ENCODE peak calls at places on chromosomes 6 and 20, in eight cellular contexts. One of them, this sample, is unnamed.
A peak's percentile ranks its signal among the peaks of the same experiment; 100 is the strongest.

GRCh38 chr20:44582321-44583025 is at the start of gene PKIG:
- DNase-seq in PC-9: no peak
- DNase-seq in tibial artery: no peak
- DNase-seq in HCT116: no peak
- DNase-seq in cardiac fibroblast: peak; percentile 92
- DNase-seq in cardiac muscle cell: no peak
- DNase-seq in AG04450: peak; percentile 38
- DNase-seq in right atrium auricular region: peak; percentile 79
- DNase-seq in this sample: no peak

GRCh38 chr20:6074145-6074561 is 20.3 kb upstream of the LRRN4 start:
- DNase-seq in PC-9: no peak
- DNase-seq in tibial artery: no peak
- DNase-seq in HCT116: no peak
- DNase-seq in cardiac fibroblast: peak; percentile 39
- DNase-seq in cardiac muscle cell: peak; percentile 83
- DNase-seq in AG04450: no peak
- DNase-seq in right atrium auricular region: no peak
- DNase-seq in this sample: no peak

GRCh38 chr6:75906871-75907270 is 157.8 kb downstream of the MYO6 start:
- DNase-seq in PC-9: no peak
- DNase-seq in tibial artery: no peak
- DNase-seq in HCT116: no peak
- DNase-seq in cardiac fibroblast: no peak
- DNase-seq in cardiac muscle cell: no peak
- DNase-seq in AG04450: no peak
- DNase-seq in right atrium auricular region: no peak
- DNase-seq in this sample: no peak

GRCh38 chr6:52725133-52725529 is 38.1 kb downstream of the GSTA2 start:
- DNase-seq in PC-9: no peak
- DNase-seq in tibial artery: peak; percentile 68
- DNase-seq in HCT116: no peak
- DNase-seq in cardiac fibroblast: peak; percentile 12
- DNase-seq in cardiac muscle cell: no peak
- DNase-seq in AG04450: no peak
- DNase-seq in right atrium auricular region: no peak
- DNase-seq in this sample: no peak

GRCh38 chr6:157396026-157396425 is 15.0 kb downstream of the ZDHHC14 start:
- DNase-seq in PC-9: no peak
- DNase-seq in tibial artery: no peak
- DNase-seq in HCT116: no peak
- DNase-seq in cardiac fibroblast: no peak
- DNase-seq in cardiac muscle cell: peak; percentile 30
- DNase-seq in AG04450: no peak
- DNase-seq in right atrium auricular region: no peak
- DNase-seq in this sample: no peak

GRCh38 chr6:156617376-156617775 is 159.8 kb upstream of the ARID1B start:
- DNase-seq in PC-9: peak; percentile 39
- DNase-seq in tibial artery: no peak
- DNase-seq in HCT116: no peak
- DNase-seq in cardiac fibroblast: peak; percentile 39
- DNase-seq in cardiac muscle cell: peak; percentile 43
- DNase-seq in AG04450: no peak
- DNase-seq in right atrium auricular region: peak; percentile 76
- DNase-seq in this sample: no peak

GRCh38 chr6:53250761-53251672 is 97.7 kb downstream of the ELOVL5 start:
- DNase-seq in PC-9: no peak
- DNase-seq in tibial artery: no peak
- DNase-seq in HCT116: no peak
- DNase-seq in cardiac fibroblast: peak; percentile 63
- DNase-seq in cardiac muscle cell: no peak
- DNase-seq in AG04450: no peak
- DNase-seq in right atrium auricular region: no peak
- DNase-seq in this sample: no peak

GRCh38 chr6:167849846-167850459 is 23.2 kb downstream of the AFDN start:
- DNase-seq in PC-9: peak; percentile 37
- DNase-seq in tibial artery: no peak
- DNase-seq in HCT116: peak; percentile 66
- DNase-seq in cardiac fibroblast: peak; percentile 47
- DNase-seq in cardiac muscle cell: peak; percentile 53
- DNase-seq in AG04450: no peak
- DNase-seq in right atrium auricular region: no peak
- DNase-seq in this sample: no peak

GRCh38 chr20:31913431-31914157 is 38.3 kb downstream of the PDRG1 start:
- DNase-seq in PC-9: no peak
- DNase-seq in tibial artery: no peak
- DNase-seq in HCT116: no peak
- DNase-seq in cardiac fibroblast: no peak
- DNase-seq in cardiac muscle cell: no peak
- DNase-seq in AG04450: no peak
- DNase-seq in right atrium auricular region: no peak
- DNase-seq in this sample: no peak

GRCh38 chr6:46734867-46735719 is at the start of gene PLA2G7:
- DNase-seq in PC-9: no peak
- DNase-seq in tibial artery: peak; percentile 65
- DNase-seq in HCT116: no peak
- DNase-seq in cardiac fibroblast: no peak
- DNase-seq in cardiac muscle cell: peak; percentile 62
- DNase-seq in AG04450: no peak
- DNase-seq in right atrium auricular region: no peak
- DNase-seq in this sample: no peak

GRCh38 chr20:10061641-10062040 is 26.9 kb downstream of the ANKEF1 start:
- DNase-seq in PC-9: no peak
- DNase-seq in tibial artery: no peak
- DNase-seq in HCT116: no peak
- DNase-seq in cardiac fibroblast: no peak
- DNase-seq in cardiac muscle cell: no peak
- DNase-seq in AG04450: no peak
- DNase-seq in right atrium auricular region: no peak
- DNase-seq in this sample: no peak

GRCh38 chr6:2196079-2196679 is 49.2 kb downstream of the GMDS start:
- DNase-seq in PC-9: peak; percentile 17
- DNase-seq in tibial artery: no peak
- DNase-seq in HCT116: peak; percentile 19
- DNase-seq in cardiac fibroblast: peak; percentile 74
- DNase-seq in cardiac muscle cell: peak; percentile 66
- DNase-seq in AG04450: no peak
- DNase-seq in right atrium auricular region: no peak
- DNase-seq in this sample: peak; percentile 43

GRCh38 chr6:1796706-1797529 is 187.2 kb downstream of the FOXC1 start:
- DNase-seq in PC-9: no peak
- DNase-seq in tibial artery: no peak
- DNase-seq in HCT116: no peak
- DNase-seq in cardiac fibroblast: no peak
- DNase-seq in cardiac muscle cell: no peak
- DNase-seq in AG04450: no peak
- DNase-seq in right atrium auricular region: no peak
- DNase-seq in this sample: no peak

GRCh38 chr6:56766806-56767178 is 124.1 kb upstream of the DST start:
- DNase-seq in PC-9: no peak
- DNase-seq in tibial artery: no peak
- DNase-seq in HCT116: no peak
- DNase-seq in cardiac fibroblast: peak; percentile 80
- DNase-seq in cardiac muscle cell: no peak
- DNase-seq in AG04450: peak; percentile 68
- DNase-seq in right atrium auricular region: no peak
- DNase-seq in this sample: no peak

GRCh38 chr6:13413906-13414555 is 73.4 kb downstream of the GFOD1 start:
- DNase-seq in PC-9: no peak
- DNase-seq in tibial artery: peak; percentile 96
- DNase-seq in HCT116: no peak
- DNase-seq in cardiac fibroblast: no peak
- DNase-seq in cardiac muscle cell: no peak
- DNase-seq in AG04450: no peak
- DNase-seq in right atrium auricular region: peak; percentile 71
- DNase-seq in this sample: no peak

GRCh38 chr6:56311525-56311924 is 64.1 kb upstream of the COL21A1 start:
- DNase-seq in PC-9: no peak
- DNase-seq in tibial artery: no peak
- DNase-seq in HCT116: no peak
- DNase-seq in cardiac fibroblast: no peak
- DNase-seq in cardiac muscle cell: no peak
- DNase-seq in AG04450: no peak
- DNase-seq in right atrium auricular region: no peak
- DNase-seq in this sample: no peak

GRCh38 chr6:16851044-16851540 is 89.8 kb upstream of the ATXN1 start:
- DNase-seq in PC-9: no peak
- DNase-seq in tibial artery: no peak
- DNase-seq in HCT116: no peak
- DNase-seq in cardiac fibroblast: no peak
- DNase-seq in cardiac muscle cell: no peak
- DNase-seq in AG04450: no peak
- DNase-seq in right atrium auricular region: no peak
- DNase-seq in this sample: no peak

DNA sequence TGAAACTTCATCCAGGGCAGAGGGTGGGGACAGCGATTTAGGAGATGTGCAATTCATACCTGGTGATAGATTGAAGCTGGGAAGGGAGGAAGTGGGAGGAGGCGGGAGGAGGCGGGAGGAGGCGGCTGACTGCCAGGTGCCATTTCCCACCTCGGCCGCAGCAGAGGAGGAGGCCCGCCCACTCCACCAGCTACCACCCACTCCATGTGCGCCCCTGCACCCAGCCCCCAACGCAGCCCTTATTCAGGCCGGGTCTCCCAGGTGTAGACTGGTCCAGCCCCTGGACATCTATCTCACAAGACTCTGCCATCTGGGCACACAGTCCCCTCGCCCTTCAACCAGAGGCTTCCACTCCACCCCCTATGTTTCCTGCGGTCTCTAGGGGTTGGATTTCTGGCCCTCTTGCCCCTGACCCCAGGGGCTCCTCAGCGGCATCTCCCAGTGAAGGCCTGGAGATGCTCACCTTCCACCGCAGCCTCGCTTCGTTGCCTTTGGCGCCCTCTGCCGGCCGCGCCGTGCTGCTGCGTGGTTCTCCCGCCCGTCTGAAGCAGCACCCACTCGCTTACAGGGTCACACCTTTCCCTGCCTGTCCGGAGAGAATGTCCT is 32.6 kb upstream of the FAM83D start:
- DNase-seq in PC-9: peak; percentile 74
- DNase-seq in tibial artery: no peak
- DNase-seq in HCT116: peak; percentile 19
- DNase-seq in cardiac fibroblast: peak; percentile 50
- DNase-seq in cardiac muscle cell: peak; percentile 77
- DNase-seq in AG04450: no peak
- DNase-seq in right atrium auricular region: no peak
- DNase-seq in this sample: no peak
- H3K4me3 ChIP-seq in PC-9: no peak overlapping the region
- H3K4me3 ChIP-seq in tibial artery: no peak overlapping the region
- H3K4me3 ChIP-seq in HCT116: no peak overlapping the region
- H3K4me3 ChIP-seq in cardiac fibroblast: no peak overlapping the region
- H3K4me3 ChIP-seq in cardiac muscle cell: no peak overlapping the region
- H3K4me3 ChIP-seq in AG04450: no peak overlapping the region
- H3K4me3 ChIP-seq in right atrium auricular region: no peak overlapping the region
- H3K4me3 ChIP-seq in this sample: no peak overlapping the region

DNA sequence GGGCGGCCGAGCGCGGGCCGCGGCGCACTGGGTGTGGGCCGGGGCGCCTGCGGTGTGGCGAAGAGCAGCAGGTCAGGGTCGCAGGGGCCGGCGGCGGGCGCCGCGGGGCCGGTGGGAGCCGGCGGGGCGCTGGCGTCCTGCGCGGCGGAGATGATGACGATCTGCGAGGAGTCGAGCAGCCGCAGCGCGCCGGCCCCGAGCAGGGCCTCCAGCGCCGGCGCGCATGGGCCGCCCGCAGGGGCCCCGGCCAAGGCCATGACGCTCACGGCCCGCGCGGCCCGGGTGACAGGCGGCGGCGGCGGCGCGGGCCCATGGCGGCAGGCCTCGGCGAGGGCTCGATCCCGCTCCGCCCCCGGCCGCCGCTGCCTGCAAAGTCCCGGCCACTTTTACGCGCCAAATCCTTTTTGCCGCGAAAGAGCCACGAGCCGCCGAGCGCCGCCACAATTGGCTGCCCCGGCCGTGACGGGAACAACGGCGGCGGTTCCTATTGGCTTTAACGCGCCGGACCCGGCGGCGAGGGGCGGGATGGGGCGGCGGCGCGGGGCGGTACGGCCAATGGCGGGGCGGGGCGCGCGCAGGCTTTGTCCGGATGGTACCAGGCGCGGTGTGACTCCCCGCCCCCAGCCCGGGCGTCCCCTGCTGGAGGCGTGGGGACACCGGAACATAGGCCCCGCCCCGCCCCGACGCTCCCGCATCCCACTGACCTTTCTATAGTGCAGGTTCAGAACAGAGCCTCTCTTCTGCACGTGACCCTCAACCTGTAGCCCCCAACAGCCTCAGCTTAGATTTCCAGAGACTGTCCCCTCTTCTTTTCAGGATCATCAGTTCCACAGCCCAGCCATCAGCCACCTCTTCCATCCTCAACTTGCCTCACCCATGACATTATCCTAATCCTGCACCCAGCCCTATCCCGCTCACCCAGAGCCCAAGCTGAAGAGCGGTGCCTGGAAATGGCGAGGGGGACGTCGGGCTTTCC is at the start of gene E2F1:
- DNase-seq in PC-9: peak; percentile 99
- DNase-seq in tibial artery: peak; percentile 97
- DNase-seq in HCT116: peak; percentile 77
- DNase-seq in cardiac fibroblast: peak; percentile 87
- DNase-seq in cardiac muscle cell: peak; percentile 98
- DNase-seq in AG04450: peak; percentile 55
- DNase-seq in right atrium auricular region: peak; percentile 96
- DNase-seq in this sample: peak; percentile 70
- TF ChIP-seq CTCF in PC-9: peak; percentile 25
- TF ChIP-seq CTCF in tibial artery: peak; percentile 42
- TF ChIP-seq CTCF in HCT116: no peak
- TF ChIP-seq CTCF in cardiac fibroblast: peak; percentile 25
- TF ChIP-seq CTCF in cardiac muscle cell: peak; percentile 33
- TF ChIP-seq CTCF in AG04450: peak; percentile 31
- TF ChIP-seq CTCF in right atrium auricular region: peak; percentile 69
- TF ChIP-seq CTCF in this sample: peak; percentile 30

GRCh38 chr6:3356824-3357420 is 98.2 kb downstream of the PSMG4 start:
- DNase-seq in PC-9: no peak
- DNase-seq in tibial artery: no peak
- DNase-seq in HCT116: no peak
- DNase-seq in cardiac fibroblast: no peak
- DNase-seq in cardiac muscle cell: no peak
- DNase-seq in AG04450: no peak
- DNase-seq in right atrium auricular region: no peak
- DNase-seq in this sample: no peak
- H3K4me3 ChIP-seq in PC-9: peak overlapping the region; percentile 56
- H3K4me3 ChIP-seq in tibial artery: peak overlapping the region; percentile 52
- H3K4me3 ChIP-seq in HCT116: no peak overlapping the region
- H3K4me3 ChIP-seq in cardiac fibroblast: no peak overlapping the region
- H3K4me3 ChIP-seq in cardiac muscle cell: no peak overlapping the region
- H3K4me3 ChIP-seq in AG04450: no peak overlapping the region
- H3K4me3 ChIP-seq in right atrium auricular region: no peak overlapping the region
- H3K4me3 ChIP-seq in this sample: no peak overlapping the region

GRCh38 chr6:62392289-62392688 is 106.3 kb upstream of the KHDRBS2 start:
- DNase-seq in PC-9: no peak
- DNase-seq in tibial artery: no peak
- DNase-seq in HCT116: no peak
- DNase-seq in cardiac fibroblast: no peak
- DNase-seq in cardiac muscle cell: no peak
- DNase-seq in AG04450: no peak
- DNase-seq in right atrium auricular region: no peak
- DNase-seq in this sample: no peak

GRCh38 chr6:62390413-62390812 is 104.4 kb upstream of the KHDRBS2 start:
- DNase-seq in PC-9: no peak
- DNase-seq in tibial artery: no peak
- DNase-seq in HCT116: no peak
- DNase-seq in cardiac fibroblast: no peak
- DNase-seq in cardiac muscle cell: no peak
- DNase-seq in AG04450: no peak
- DNase-seq in right atrium auricular region: no peak
- DNase-seq in this sample: no peak

GRCh38 chr6:62391358-62391757 is 105.3 kb upstream of the KHDRBS2 start:
- DNase-seq in PC-9: no peak
- DNase-seq in tibial artery: no peak
- DNase-seq in HCT116: no peak
- DNase-seq in cardiac fibroblast: no peak
- DNase-seq in cardiac muscle cell: no peak
- DNase-seq in AG04450: no peak
- DNase-seq in right atrium auricular region: no peak
- DNase-seq in this sample: no peak

GRCh38 chr6:62393608-62394007 is 107.6 kb upstream of the KHDRBS2 start:
- DNase-seq in PC-9: no peak
- DNase-seq in tibial artery: no peak
- DNase-seq in HCT116: no peak
- DNase-seq in cardiac fibroblast: no peak
- DNase-seq in cardiac muscle cell: no peak
- DNase-seq in AG04450: no peak
- DNase-seq in right atrium auricular region: no peak
- DNase-seq in this sample: no peak
- TF ChIP-seq CTCF in PC-9: no peak
- TF ChIP-seq CTCF in tibial artery: no peak
- TF ChIP-seq CTCF in HCT116: no peak
- TF ChIP-seq CTCF in cardiac fibroblast: no peak
- TF ChIP-seq CTCF in cardiac muscle cell: no peak
- TF ChIP-seq CTCF in AG04450: no peak
- TF ChIP-seq CTCF in right atrium auricular region: no peak
- TF ChIP-seq CTCF in this sample: no peak

This sample was measured in astrocyte of the cerebellum.